ENCODE peak calls at places on chromosomes 3 and 15, in ten cellular contexts. One of them, this sample, is unnamed.

GRCh38 chr15:36545451-36545992 is 33.9 kb upstream of the CDIN1 start:
- DNase-seq in body of pancreas: no peak
- DNase-seq in erythroblast: no peak
- DNase-seq in activated CD8-positive, alpha-beta memory T cell treated with anti-CD3 and anti-CD28 coated beads, Interleukin-2, amount 50 U/mL, for 48 hours: no peak
- DNase-seq in NCI-H1105: no peak
- DNase-seq in gastrocnemius medialis: no peak
- DNase-seq in ureter: no peak
- DNase-seq in endothelial cell: no peak
- DNase-seq in HuH-7: no peak
- DNase-seq in astrocyte of the spinal cord: no peak
- DNase-seq in this sample: no peak

GRCh38 chr3:167969554-167969953 is 126.2 kb downstream of the GOLIM4 start:
- DNase-seq in erythroblast: no peak
- DNase-seq in endothelial cell: no peak
- DNase-seq in activated CD8-positive, alpha-beta memory T cell treated with anti-CD3 and anti-CD28 coated beads, Interleukin-2, amount 50 U/mL, for 48 hours: no peak
- DNase-seq in HuH-7: no peak
- DNase-seq in ureter: no peak
- DNase-seq in NCI-H1105: no peak
- DNase-seq in gastrocnemius medialis: no peak
- DNase-seq in body of pancreas: no peak
- DNase-seq in astrocyte of the spinal cord: no peak
- DNase-seq in this sample: no peak

GRCh38 chr15:73317651-73318462 is 50.9 kb downstream of the HCN4 start:
- DNase-seq in body of pancreas: no peak
- DNase-seq in ureter: no peak
- DNase-seq in NCI-H1105: no peak
- DNase-seq in erythroblast: no peak
- DNase-seq in endothelial cell: no peak
- DNase-seq in activated CD8-positive, alpha-beta memory T cell treated with anti-CD3 and anti-CD28 coated beads, Interleukin-2, amount 50 U/mL, for 48 hours: no peak
- DNase-seq in astrocyte of the spinal cord: no peak
- DNase-seq in HuH-7: no peak
- DNase-seq in gastrocnemius medialis: peak
- DNase-seq in this sample: peak

GRCh38 chr3:152729906-152730305 is 105.0 kb upstream of the P2RY1 start:
- DNase-seq in gastrocnemius medialis: no peak
- DNase-seq in NCI-H1105: no peak
- DNase-seq in astrocyte of the spinal cord: no peak
- DNase-seq in erythroblast: no peak
- DNase-seq in HuH-7: no peak
- DNase-seq in body of pancreas: no peak
- DNase-seq in ureter: no peak
- DNase-seq in endothelial cell: no peak
- DNase-seq in activated CD8-positive, alpha-beta memory T cell treated with anti-CD3 and anti-CD28 coated beads, Interleukin-2, amount 50 U/mL, for 48 hours: no peak
- DNase-seq in this sample: no peak

GRCh38 chr3:194738254-194739093 is 52.8 kb downstream of the FAM43A start:
- DNase-seq in gastrocnemius medialis: peak
- DNase-seq in endothelial cell: no peak
- DNase-seq in body of pancreas: peak
- DNase-seq in ureter: peak
- DNase-seq in activated CD8-positive, alpha-beta memory T cell treated with anti-CD3 and anti-CD28 coated beads, Interleukin-2, amount 50 U/mL, for 48 hours: no peak
- DNase-seq in NCI-H1105: no peak
- DNase-seq in erythroblast: no peak
- DNase-seq in HuH-7: no peak
- DNase-seq in astrocyte of the spinal cord: peak
- DNase-seq in this sample: no peak

GRCh38 chr3:141402476-141403171 is 34.3 kb downstream of the ZBTB38 start:
- DNase-seq in activated CD8-positive, alpha-beta memory T cell treated with anti-CD3 and anti-CD28 coated beads, Interleukin-2, amount 50 U/mL, for 48 hours: peak
- DNase-seq in endothelial cell: peak
- DNase-seq in HuH-7: no peak
- DNase-seq in gastrocnemius medialis: peak
- DNase-seq in ureter: peak
- DNase-seq in body of pancreas: peak
- DNase-seq in astrocyte of the spinal cord: peak
- DNase-seq in erythroblast: peak
- DNase-seq in NCI-H1105: peak
- DNase-seq in this sample: no peak

GRCh38 chr3:99781761-99782160 is 35.9 kb upstream of the CMSS1 start:
- DNase-seq in ureter: no peak
- DNase-seq in body of pancreas: no peak
- DNase-seq in activated CD8-positive, alpha-beta memory T cell treated with anti-CD3 and anti-CD28 coated beads, Interleukin-2, amount 50 U/mL, for 48 hours: no peak
- DNase-seq in erythroblast: no peak
- DNase-seq in gastrocnemius medialis: no peak
- DNase-seq in HuH-7: no peak
- DNase-seq in endothelial cell: no peak
- DNase-seq in NCI-H1105: no peak
- DNase-seq in astrocyte of the spinal cord: peak
- DNase-seq in this sample: no peak

GRCh38 chr3:184345678-184346144 is 8.3 kb downstream of the FAM131A start:
- DNase-seq in HuH-7: peak
- DNase-seq in ureter: peak
- DNase-seq in body of pancreas: peak
- DNase-seq in NCI-H1105: peak
- DNase-seq in erythroblast: peak
- DNase-seq in activated CD8-positive, alpha-beta memory T cell treated with anti-CD3 and anti-CD28 coated beads, Interleukin-2, amount 50 U/mL, for 48 hours: no peak
- DNase-seq in astrocyte of the spinal cord: peak
- DNase-seq in gastrocnemius medialis: peak
- DNase-seq in endothelial cell: peak
- DNase-seq in this sample: peak

GRCh38 chr3:195895078-195895899 is 13.1 kb downstream of the TNK2 start:
- DNase-seq in erythroblast: peak
- DNase-seq in astrocyte of the spinal cord: no peak
- DNase-seq in body of pancreas: peak
- DNase-seq in gastrocnemius medialis: peak
- DNase-seq in NCI-H1105: peak
- DNase-seq in endothelial cell: peak
- DNase-seq in HuH-7: peak
- DNase-seq in ureter: no peak
- DNase-seq in activated CD8-positive, alpha-beta memory T cell treated with anti-CD3 and anti-CD28 coated beads, Interleukin-2, amount 50 U/mL, for 48 hours: peak
- DNase-seq in this sample: peak

GRCh38 chr3:185361920-185362319 is 1.0 kb upstream of the MAP3K13 start:
- DNase-seq in activated CD8-positive, alpha-beta memory T cell treated with anti-CD3 and anti-CD28 coated beads, Interleukin-2, amount 50 U/mL, for 48 hours: no peak
- DNase-seq in gastrocnemius medialis: no peak
- DNase-seq in endothelial cell: no peak
- DNase-seq in ureter: no peak
- DNase-seq in HuH-7: no peak
- DNase-seq in NCI-H1105: no peak
- DNase-seq in erythroblast: no peak
- DNase-seq in body of pancreas: no peak
- DNase-seq in astrocyte of the spinal cord: peak
- DNase-seq in this sample: no peak

GRCh38 chr3:64361962-64362735 is 136.9 kb upstream of the PRICKLE2 start:
- DNase-seq in HuH-7: no peak
- DNase-seq in NCI-H1105: no peak
- DNase-seq in ureter: no peak
- DNase-seq in body of pancreas: no peak
- DNase-seq in erythroblast: no peak
- DNase-seq in gastrocnemius medialis: no peak
- DNase-seq in activated CD8-positive, alpha-beta memory T cell treated with anti-CD3 and anti-CD28 coated beads, Interleukin-2, amount 50 U/mL, for 48 hours: no peak
- DNase-seq in endothelial cell: no peak
- DNase-seq in astrocyte of the spinal cord: no peak
- DNase-seq in this sample: no peak

GRCh38 chr3:10019326-10019725 is 6.9 kb upstream of the FANCD2 start:
- DNase-seq in body of pancreas: no peak
- DNase-seq in ureter: no peak
- DNase-seq in NCI-H1105: no peak
- DNase-seq in erythroblast: no peak
- DNase-seq in activated CD8-positive, alpha-beta memory T cell treated with anti-CD3 and anti-CD28 coated beads, Interleukin-2, amount 50 U/mL, for 48 hours: no peak
- DNase-seq in HuH-7: no peak
- DNase-seq in gastrocnemius medialis: no peak
- DNase-seq in endothelial cell: no peak
- DNase-seq in astrocyte of the spinal cord: no peak
- DNase-seq in this sample: no peak

GRCh38 chr15:101381671-101382212 is 86.7 kb upstream of the SNRPA1 start:
- DNase-seq in astrocyte of the spinal cord: no peak
- DNase-seq in NCI-H1105: no peak
- DNase-seq in gastrocnemius medialis: no peak
- DNase-seq in ureter: no peak
- DNase-seq in activated CD8-positive, alpha-beta memory T cell treated with anti-CD3 and anti-CD28 coated beads, Interleukin-2, amount 50 U/mL, for 48 hours: no peak
- DNase-seq in endothelial cell: no peak
- DNase-seq in body of pancreas: no peak
- DNase-seq in HuH-7: no peak
- DNase-seq in erythroblast: no peak
- DNase-seq in this sample: no peak

GRCh38 chr3:117745516-117745915 is 1035.9 kb downstream of the TUSC7 start:
- DNase-seq in HuH-7: no peak
- DNase-seq in gastrocnemius medialis: no peak
- DNase-seq in NCI-H1105: no peak
- DNase-seq in ureter: no peak
- DNase-seq in activated CD8-positive, alpha-beta memory T cell treated with anti-CD3 and anti-CD28 coated beads, Interleukin-2, amount 50 U/mL, for 48 hours: no peak
- DNase-seq in erythroblast: no peak
- DNase-seq in endothelial cell: no peak
- DNase-seq in astrocyte of the spinal cord: no peak
- DNase-seq in body of pancreas: no peak
- DNase-seq in this sample: no peak

GRCh38 chr3:128499724-128500275 is 6.8 kb upstream of the GATA2 start:
- DNase-seq in erythroblast: no peak
- DNase-seq in gastrocnemius medialis: no peak
- DNase-seq in NCI-H1105: no peak
- DNase-seq in ureter: no peak
- DNase-seq in activated CD8-positive, alpha-beta memory T cell treated with anti-CD3 and anti-CD28 coated beads, Interleukin-2, amount 50 U/mL, for 48 hours: peak
- DNase-seq in astrocyte of the spinal cord: no peak
- DNase-seq in endothelial cell: no peak
- DNase-seq in body of pancreas: no peak
- DNase-seq in HuH-7: no peak
- DNase-seq in this sample: no peak

GRCh38 chr3:190692256-190692655 is 170.2 kb downstream of the GMNC start:
- DNase-seq in activated CD8-positive, alpha-beta memory T cell treated with anti-CD3 and anti-CD28 coated beads, Interleukin-2, amount 50 U/mL, for 48 hours: no peak
- DNase-seq in body of pancreas: no peak
- DNase-seq in endothelial cell: no peak
- DNase-seq in HuH-7: no peak
- DNase-seq in astrocyte of the spinal cord: no peak
- DNase-seq in erythroblast: no peak
- DNase-seq in gastrocnemius medialis: no peak
- DNase-seq in ureter: no peak
- DNase-seq in NCI-H1105: no peak
- DNase-seq in this sample: no peak

GRCh38 chr3:126896941-126897340 is 86.0 kb upstream of the PLXNA1 start:
- DNase-seq in NCI-H1105: no peak
- DNase-seq in ureter: no peak
- DNase-seq in activated CD8-positive, alpha-beta memory T cell treated with anti-CD3 and anti-CD28 coated beads, Interleukin-2, amount 50 U/mL, for 48 hours: no peak
- DNase-seq in astrocyte of the spinal cord: no peak
- DNase-seq in gastrocnemius medialis: no peak
- DNase-seq in erythroblast: no peak
- DNase-seq in body of pancreas: no peak
- DNase-seq in endothelial cell: no peak
- DNase-seq in HuH-7: no peak
- DNase-seq in this sample: no peak

GRCh38 chr3:4426261-4426781 is 40.7 kb downstream of the SUMF1 start:
- DNase-seq in NCI-H1105: no peak
- DNase-seq in endothelial cell: no peak
- DNase-seq in astrocyte of the spinal cord: no peak
- DNase-seq in HuH-7: no peak
- DNase-seq in erythroblast: no peak
- DNase-seq in gastrocnemius medialis: no peak
- DNase-seq in activated CD8-positive, alpha-beta memory T cell treated with anti-CD3 and anti-CD28 coated beads, Interleukin-2, amount 50 U/mL, for 48 hours: no peak
- DNase-seq in body of pancreas: no peak
- DNase-seq in ureter: no peak
- DNase-seq in this sample: no peak

GRCh38 chr3:195893916-195894315 is 14.4 kb downstream of the TNK2 start:
- DNase-seq in endothelial cell: no peak
- DNase-seq in HuH-7: no peak
- DNase-seq in astrocyte of the spinal cord: no peak
- DNase-seq in gastrocnemius medialis: peak
- DNase-seq in NCI-H1105: no peak
- DNase-seq in activated CD8-positive, alpha-beta memory T cell treated with anti-CD3 and anti-CD28 coated beads, Interleukin-2, amount 50 U/mL, for 48 hours: no peak
- DNase-seq in erythroblast: no peak
- DNase-seq in body of pancreas: no peak
- DNase-seq in ureter: no peak
- DNase-seq in this sample: no peak

GRCh38 chr3:141312359-141313090 is 55.8 kb upstream of the ZBTB38 start:
- DNase-seq in astrocyte of the spinal cord: no peak
- DNase-seq in gastrocnemius medialis: no peak
- DNase-seq in erythroblast: peak
- DNase-seq in ureter: no peak
- DNase-seq in body of pancreas: no peak
- DNase-seq in endothelial cell: no peak
- DNase-seq in activated CD8-positive, alpha-beta memory T cell treated with anti-CD3 and anti-CD28 coated beads, Interleukin-2, amount 50 U/mL, for 48 hours: no peak
- DNase-seq in HuH-7: no peak
- DNase-seq in NCI-H1105: no peak
- DNase-seq in this sample: no peak

GRCh38 chr15:88334436-88334835 is 77.9 kb upstream of the NTRK3 start:
- DNase-seq in body of pancreas: no peak
- DNase-seq in astrocyte of the spinal cord: peak
- DNase-seq in activated CD8-positive, alpha-beta memory T cell treated with anti-CD3 and anti-CD28 coated beads, Interleukin-2, amount 50 U/mL, for 48 hours: no peak
- DNase-seq in endothelial cell: no peak
- DNase-seq in gastrocnemius medialis: no peak
- DNase-seq in NCI-H1105: no peak
- DNase-seq in ureter: no peak
- DNase-seq in erythroblast: no peak
- DNase-seq in HuH-7: no peak
- DNase-seq in this sample: no peak

GRCh38 chr15:95897651-95898050 is 432.8 kb upstream of the NR2F2 start:
- DNase-seq in HuH-7: no peak
- DNase-seq in NCI-H1105: no peak
- DNase-seq in erythroblast: no peak
- DNase-seq in ureter: no peak
- DNase-seq in body of pancreas: no peak
- DNase-seq in gastrocnemius medialis: no peak
- DNase-seq in activated CD8-positive, alpha-beta memory T cell treated with anti-CD3 and anti-CD28 coated beads, Interleukin-2, amount 50 U/mL, for 48 hours: no peak
- DNase-seq in astrocyte of the spinal cord: no peak
- DNase-seq in endothelial cell: no peak
- DNase-seq in this sample: no peak

GRCh38 chr3:179898024-179898423 is 138.7 kb downstream of the PEX5L start:
- DNase-seq in endothelial cell: peak
- DNase-seq in body of pancreas: peak
- DNase-seq in astrocyte of the spinal cord: peak
- DNase-seq in erythroblast: peak
- DNase-seq in NCI-H1105: peak
- DNase-seq in ureter: no peak
- DNase-seq in HuH-7: peak
- DNase-seq in gastrocnemius medialis: no peak
- DNase-seq in activated CD8-positive, alpha-beta memory T cell treated with anti-CD3 and anti-CD28 coated beads, Interleukin-2, amount 50 U/mL, for 48 hours: no peak
- DNase-seq in this sample: no peak

GRCh38 chr3:192929146-192929545 is 11.5 kb upstream of the MB21D2 start:
- DNase-seq in erythroblast: no peak
- DNase-seq in body of pancreas: no peak
- DNase-seq in NCI-H1105: no peak
- DNase-seq in HuH-7: no peak
- DNase-seq in endothelial cell: no peak
- DNase-seq in activated CD8-positive, alpha-beta memory T cell treated with anti-CD3 and anti-CD28 coated beads, Interleukin-2, amount 50 U/mL, for 48 hours: no peak
- DNase-seq in gastrocnemius medialis: no peak
- DNase-seq in astrocyte of the spinal cord: no peak
- DNase-seq in ureter: no peak
- DNase-seq in this sample: no peak

GRCh38 chr3:38247366-38248035 is 18.1 kb upstream of the SLC22A13 start:
- DNase-seq in HuH-7: no peak
- DNase-seq in gastrocnemius medialis: peak
- DNase-seq in activated CD8-positive, alpha-beta memory T cell treated with anti-CD3 and anti-CD28 coated beads, Interleukin-2, amount 50 U/mL, for 48 hours: no peak
- DNase-seq in astrocyte of the spinal cord: peak
- DNase-seq in body of pancreas: no peak
- DNase-seq in ureter: no peak
- DNase-seq in endothelial cell: no peak
- DNase-seq in erythroblast: peak
- DNase-seq in NCI-H1105: no peak
- DNase-seq in this sample: no peak

GRCh38 chr15:101250931-101251829 is 668 bp downstream of the CHSY1 start:
- DNase-seq in gastrocnemius medialis: no peak
- DNase-seq in endothelial cell: peak
- DNase-seq in ureter: no peak
- DNase-seq in HuH-7: peak
- DNase-seq in astrocyte of the spinal cord: no peak
- DNase-seq in NCI-H1105: peak
- DNase-seq in activated CD8-positive, alpha-beta memory T cell treated with anti-CD3 and anti-CD28 coated beads, Interleukin-2, amount 50 U/mL, for 48 hours: peak
- DNase-seq in erythroblast: peak
- DNase-seq in body of pancreas: peak
- DNase-seq in this sample: peak

GRCh38 chr15:45179221-45179985 is 8.4 kb downstream of the SHF start:
- DNase-seq in ureter: no peak
- DNase-seq in gastrocnemius medialis: no peak
- DNase-seq in erythroblast: peak
- DNase-seq in endothelial cell: peak
- DNase-seq in HuH-7: peak
- DNase-seq in activated CD8-positive, alpha-beta memory T cell treated with anti-CD3 and anti-CD28 coated beads, Interleukin-2, amount 50 U/mL, for 48 hours: no peak
- DNase-seq in NCI-H1105: no peak
- DNase-seq in astrocyte of the spinal cord: no peak
- DNase-seq in body of pancreas: peak
- DNase-seq in this sample: no peak

GRCh38 chr3:131794766-131795381 is 239.9 kb downstream of the CPNE4 start:
- DNase-seq in gastrocnemius medialis: no peak
- DNase-seq in activated CD8-positive, alpha-beta memory T cell treated with anti-CD3 and anti-CD28 coated beads, Interleukin-2, amount 50 U/mL, for 48 hours: no peak
- DNase-seq in ureter: peak
- DNase-seq in HuH-7: peak
- DNase-seq in NCI-H1105: peak
- DNase-seq in erythroblast: peak
- DNase-seq in astrocyte of the spinal cord: peak
- DNase-seq in endothelial cell: peak
- DNase-seq in body of pancreas: peak
- DNase-seq in this sample: peak

This sample was measured in NCI-H510A treated with DMSO at 0.1 percent for 48 hours.